ENCODE peak calls at places on chromosomes 3 and 15, in four cellular contexts. J is foreskin fibroblast, K is aorta, U is EL. C is an unnamed sample.

GRCh38 chr3:18099611-18100010 is 325.5 kb downstream of the SATB1 start:
- DNase-seq in U (peak), K (no peak), J (no peak), C (peak)

GRCh38 chr15:55587321-55588069 is 650 bp downstream of the PYGO1 start:
- DNase-seq in K (peak), U (peak), J (peak), C (peak)

GRCh38 chr3:46112984-46113383 is 85.7 kb upstream of the XCR1 start:
- DNase-seq in U (no peak), J (no peak), K (no peak), C (no peak)

GRCh38 chr15:21260966-21261395 is 179.3 kb downstream of the POTEB3 start:
- DNase-seq in U (no peak), K (peak), J (no peak), C (no peak)

GRCh38 chr15:82197734-82198594 is 64.6 kb downstream of the EFL1 start:
- DNase-seq in U (peak), J (peak), K (no peak), C (peak)

GRCh38 chr15:63973212-63974009 is 72.9 kb downstream of the DAPK2 start:
- DNase-seq in J (peak), U (peak), K (no peak), C (peak)

GRCh38 chr15:89101302-89102191 is 13.3 kb downstream of the ABHD2 start:
- DNase-seq in K (peak), U (peak), J (peak), C (peak)

GRCh38 chr3:183148056-183148455 is 14.5 kb downstream of the LAMP3 start:
- DNase-seq in J (peak), U (peak), K (no peak), C (peak)

GRCh38 chr3:104885214-104885814 is 481.4 kb upstream of the ALCAM start:
- DNase-seq in U (peak), J (no peak), K (no peak), C (no peak)

GRCh38 chr3:101938262-101938847 is 89.0 kb downstream of the NFKBIZ start:
- DNase-seq in K (no peak), J (no peak), U (no peak), C (no peak)

GRCh38 chr3:141373768-141374526 is 5.6 kb downstream of the ZBTB38 start:
- DNase-seq in U (peak), J (peak), K (no peak), C (no peak)

GRCh38 chr3:25045291-25045690 is 382.8 kb upstream of the RARB start:
- DNase-seq in K (no peak), U (no peak), J (no peak), C (no peak)

GRCh38 chr3:188775412-188775811 is 396.4 kb upstream of the TPRG1 start:
- DNase-seq in J (no peak), U (no peak), K (no peak), C (no peak)

GRCh38 chr3:161349529-161350278 is 21.6 kb downstream of the SPTSSB start:
- DNase-seq in J (peak), U (peak), K (no peak), C (peak)

GRCh38 chr3:15651396-15651795 is 49.9 kb downstream of the BTD start:
- DNase-seq in K (no peak), J (no peak), U (no peak), C (no peak)

GRCh38 chr3:44076221-44076829 is 165.4 kb upstream of the TOPAZ1 start:
- DNase-seq in K (no peak), U (peak), J (no peak), C (no peak)

GRCh38 chr3:155491696-155492095 is 198.2 kb upstream of the STRIT1 start:
- DNase-seq in J (no peak), K (no peak), U (no peak), C (no peak)

GRCh38 chr3:168608926-168609325 is 513.2 kb upstream of the GOLIM4 start:
- DNase-seq in K (no peak), U (no peak), J (no peak), C (no peak)

GRCh38 chr3:13455644-13456043 is 24.5 kb upstream of the HDAC11 start:
- DNase-seq in J (no peak), K (no peak), U (no peak), C (no peak)

GRCh38 chr3:154936196-154936595 is 143.9 kb upstream of the MME start:
- DNase-seq in K (no peak), U (no peak), J (no peak), C (no peak)

GRCh38 chr15:101170568-101171350 is 81.1 kb downstream of the CHSY1 start:
- DNase-seq in U (peak), J (peak), K (peak), C (peak)

GRCh38 chr3:180744226-180744625 is 64.9 kb upstream of the CCDC39 start:
- DNase-seq in U (no peak), J (no peak), K (no peak), C (no peak)

GRCh38 chr3:34995771-34996430 is 643.4 kb upstream of the ARPP21 start:
- DNase-seq in K (no peak), J (no peak), U (no peak), C (no peak)

GRCh38 chr3:187406927-187407326 is 38.7 kb downstream of the RTP4 start:
- DNase-seq in K (no peak), U (no peak), J (no peak), C (no peak)

C was measured in MG63.